ENCODE peak calls at places on chromosome 6, in five cellular contexts. Y is heart right ventricle, O is bronchial epithelial cell, R is fibroblast of mammary gland, Q is HL-60. S is an unnamed sample.

GRCh38 chr6:18242062-18242851 is 22.1 kb downstream of the DEK start:
- DNase-seq in Q (no peak), O (peak), Y (no peak), R (peak), S (peak)

GRCh38 chr6:149053848-149054558 is 263.5 kb upstream of the TAB2 start:
- DNase-seq in O (no peak), Y (no peak), Q (no peak), R (no peak), S (no peak)

GRCh38 chr6:169263836-169264608 is 10.4 kb upstream of the THBS2 start:
- DNase-seq in O (peak), Y (peak), R (peak), Q (no peak), S (peak)

GRCh38 chr6:124567401-124567800 is 394.8 kb upstream of the RNF217 start:
- DNase-seq in Q (no peak), O (no peak), Y (no peak), R (no peak), S (no peak)

GRCh38 chr6:140684776-140685550 is 1310.5 kb upstream of the CITED2 start:
- DNase-seq in Q (no peak), O (peak), R (no peak), Y (no peak), S (no peak)

GRCh38 chr6:101489456-101489855 is 95.9 kb downstream of the GRIK2 start:
- DNase-seq in Y (no peak), R (no peak), O (no peak), Q (no peak), S (no peak)

GRCh38 chr6:77063494-77063893 is 399.8 kb downstream of the HTR1B start:
- DNase-seq in Y (no peak), R (no peak), Q (no peak), O (no peak), S (no peak)

GRCh38 chr6:168427184-168427583 is 13.8 kb upstream of the SMOC2 start:
- DNase-seq in Y (no peak), Q (no peak), R (no peak), O (no peak), S (no peak)

GRCh38 chr6:16828058-16828457 is 66.8 kb upstream of the ATXN1 start:
- DNase-seq in Q (no peak), R (no peak), O (no peak), Y (no peak), S (no peak)

GRCh38 chr6:14441371-14441781 is 323.8 kb downstream of the CD83 start:
- DNase-seq in Q (no peak), R (peak), Y (no peak), O (no peak), S (peak)

GRCh38 chr6:22447862-22448261 is 121.5 kb upstream of the HDGFL1 start:
- DNase-seq in O (no peak), Q (no peak), R (no peak), Y (no peak), S (no peak)

GRCh38 chr6:118581489-118581959 is 33.4 kb downstream of the PLN start:
- DNase-seq in R (peak), Y (no peak), Q (peak), O (peak), S (peak)

GRCh38 chr6:157953580-157954091 is 28.0 kb upstream of the SYNJ2 start:
- DNase-seq in R (no peak), O (no peak), Q (no peak), Y (no peak), S (no peak)

GRCh38 chr6:101730954-101731353 is 337.4 kb downstream of the GRIK2 start:
- DNase-seq in Q (no peak), Y (no peak), R (peak), O (peak), S (peak)

GRCh38 chr6:63802606-63803206 is 167.1 kb downstream of the PHF3 start:
- DNase-seq in R (peak), Q (no peak), O (peak), Y (no peak), S (peak)

GRCh38 chr6:39684790-39685485 is 40.3 kb downstream of the KIF6 start:
- DNase-seq in O (peak), Y (no peak), Q (no peak), R (peak), S (peak)

GRCh38 chr6:155186052-155186658 is 77.7 kb upstream of the CLDN20 start:
- DNase-seq in Y (no peak), O (peak), Q (no peak), R (peak), S (no peak)

GRCh38 chr6:56222509-56222908 is 24.9 kb downstream of the COL21A1 start:
- DNase-seq in Y (no peak), O (no peak), Q (no peak), R (peak), S (peak)

GRCh38 chr6:73145690-73146089 is 79.6 kb downstream of the KHDC1L start:
- DNase-seq in O (no peak), Y (no peak), R (no peak), Q (no peak), S (no peak)

GRCh38 chr6:43407296-43407695 is 20.0 kb upstream of the ABCC10 start:
- DNase-seq in Y (no peak), Q (no peak), R (no peak), O (no peak), S (no peak)

GRCh38 chr6:83536034-83536646 is 23.8 kb downstream of the PRSS35 start:
- DNase-seq in Y (no peak), R (peak), O (peak), Q (no peak), S (peak)

DNA sequence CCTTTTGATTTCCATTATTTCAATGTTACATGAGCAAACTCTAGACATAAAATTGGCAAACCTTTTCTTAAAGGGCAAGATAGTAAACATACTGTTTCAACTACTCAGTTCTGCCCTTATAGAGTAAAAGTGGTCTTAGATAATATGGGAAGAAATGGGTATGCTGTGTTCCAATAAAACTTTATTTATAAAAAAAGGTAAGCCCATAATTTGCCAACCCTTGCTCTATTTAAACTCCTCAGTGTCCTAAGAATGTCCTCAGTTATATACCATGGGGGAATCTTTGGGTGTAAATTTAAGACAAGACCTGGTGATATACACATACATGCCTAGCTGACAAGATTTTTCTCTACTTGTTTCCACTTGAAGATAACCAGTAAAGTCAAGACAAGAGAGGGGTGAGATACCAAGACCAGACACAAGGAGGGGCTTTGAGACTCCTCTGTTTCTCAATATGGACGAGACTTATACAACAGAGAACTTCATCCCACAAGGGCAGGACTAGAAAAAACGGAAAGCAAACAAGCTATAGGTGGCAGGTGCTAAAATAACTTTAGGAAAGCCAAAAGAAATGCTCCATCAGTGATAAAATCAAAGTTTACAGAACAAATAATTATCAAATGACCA is 10.5 kb downstream of the SNX3 start:
- DNase-seq in O (peak), Y (no peak), Q (no peak), R (peak), S (peak)
- TF ChIP-seq CTCF in O (no peak), Y (no peak), Q (no peak), R (peak), S (peak)

GRCh38 chr6:3258720-3259490 is at the start of gene PSMG4:
- DNase-seq in O (peak), Q (peak), Y (peak), R (peak), S (peak)

GRCh38 chr6:3260772-3261517 is 2.2 kb downstream of the PSMG4 start:
- DNase-seq in R (no peak), Q (no peak), Y (no peak), O (no peak), S (no peak)

GRCh38 chr6:3259491-3259958 is 778 bp downstream of the PSMG4 start:
- DNase-seq in O (peak), Y (peak), R (no peak), Q (no peak), S (peak)

GRCh38 chr6:3261518-3261820 is 2.7 kb downstream of the PSMG4 start:
- DNase-seq in Q (no peak), O (no peak), R (no peak), Y (no peak), S (no peak)

GRCh38 chr6:3260296-3260695 is 1.5 kb downstream of the PSMG4 start:
- DNase-seq in O (no peak), Y (no peak), R (no peak), Q (no peak), S (no peak)
- H3K4me3 ChIP-seq in O (no peak), Y (peak), R (peak), Q (peak), S (no peak)

GRCh38 chr6:38068854-38069253 is 249.3 kb downstream of the ZFAND3 start:
- DNase-seq in R (peak), Y (no peak), Q (no peak), O (no peak), S (no peak)
- TF ChIP-seq CTCF in R (peak), Y (no peak), Q (no peak), O (no peak), S (peak)

GRCh38 chr6:35061102-35061615 is 80.0 kb downstream of the TCP11 start:
- DNase-seq in R (no peak), Q (no peak), Y (no peak), O (no peak), S (no peak)

GRCh38 chr6:35058041-35058675 is 83.0 kb downstream of the TCP11 start:
- DNase-seq in O (no peak), Y (no peak), Q (no peak), R (no peak), S (no peak)

GRCh38 chr6:35061651-35062410 is 79.3 kb downstream of the TCP11 start:
- DNase-seq in R (peak), Q (no peak), O (no peak), Y (no peak), S (peak)

GRCh38 chr6:35058827-35059522 is 82.2 kb downstream of the TCP11 start:
- DNase-seq in Q (no peak), Y (no peak), O (no peak), R (no peak), S (no peak)

DNA sequence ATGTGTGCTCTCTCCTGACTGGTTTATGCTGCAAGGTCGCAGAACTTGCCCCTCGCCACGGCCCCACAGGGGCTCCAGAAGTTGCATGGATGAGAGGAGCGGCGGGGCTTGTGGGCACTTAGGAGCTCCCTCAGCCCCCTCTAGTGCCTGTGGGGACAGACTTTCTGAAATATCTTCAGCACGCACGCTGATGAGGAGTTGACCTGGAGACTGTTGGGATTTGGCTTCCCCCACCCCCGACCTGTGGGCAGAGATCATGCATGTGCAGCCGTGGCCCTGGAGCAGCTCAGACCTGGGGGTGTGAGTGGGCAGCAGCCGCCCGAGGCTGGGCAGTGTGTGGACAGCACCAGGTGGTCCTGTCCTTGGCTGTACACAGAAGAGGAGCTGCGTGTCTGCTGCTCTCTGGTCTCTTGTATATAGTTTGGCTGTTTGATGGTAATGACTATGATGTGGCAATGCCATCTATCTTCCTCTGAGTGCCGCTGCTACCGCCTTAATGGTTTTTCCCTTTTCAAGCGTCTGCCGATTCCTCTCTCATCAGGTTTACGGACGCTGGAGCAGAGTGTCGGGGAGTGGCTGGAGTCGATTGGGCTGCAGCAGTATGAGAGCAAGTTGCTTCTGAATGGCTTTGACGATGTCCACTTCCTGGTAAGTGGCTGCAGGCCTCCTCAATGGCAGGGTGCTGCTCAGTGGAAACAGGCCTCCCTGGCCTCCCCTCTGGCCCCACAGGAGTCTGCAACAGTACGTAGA is 81.4 kb downstream of the TCP11 start:
- DNase-seq in O (no peak), R (no peak), Q (no peak), Y (no peak), S (no peak)
- H3K4me3 ChIP-seq in O (no peak), R (no peak), Q (no peak), Y (no peak), S (no peak)

GRCh38 chr6:54214286-54214685 is 94.0 kb upstream of the TINAG start:
- DNase-seq in O (no peak), R (no peak), Y (no peak), Q (no peak), S (no peak)
- TF ChIP-seq CTCF in O (no peak), R (no peak), Y (no peak), Q (no peak), S (no peak)

DNA sequence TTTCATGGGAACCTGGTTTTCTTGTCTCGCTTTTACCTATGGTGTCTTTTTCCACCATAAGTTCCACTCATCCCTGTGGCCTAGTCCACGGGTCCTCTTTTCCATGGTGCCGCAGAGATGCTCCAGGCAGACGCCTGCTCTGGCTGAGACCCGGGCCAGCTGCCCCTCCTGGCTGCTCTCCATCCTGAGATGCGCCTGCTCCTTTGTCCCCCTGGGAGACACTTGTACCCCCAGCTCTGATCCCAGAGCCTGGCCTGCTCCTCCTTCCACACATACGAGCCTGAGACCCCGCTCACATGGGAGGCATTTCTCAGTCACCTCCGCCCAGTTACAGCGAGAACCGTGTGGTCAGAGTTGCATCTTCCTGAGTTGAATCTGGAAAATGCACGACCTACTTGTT is 29.6 kb downstream of the RNASET2 start:
- DNase-seq in Y (no peak), Q (no peak), O (no peak), R (no peak), S (no peak)
- H3K4me3 ChIP-seq in Y (no peak), Q (no peak), O (no peak), R (no peak), S (no peak)

S was measured in foreskin fibroblast.